ENCODE peak calls at places on chromosomes 12 and 14, in five cellular contexts. D, W, M, F and H are unnamed samples.
A peak's percentile ranks its signal among the peaks of the same experiment; 100 is the strongest.

GRCh38 chr14:69505338-69506240 is 21.1 kb downstream of the PLEKHD1 start:
- DNase-seq in D (peak; percentile 23), W (no peak), M (peak; percentile 43), F (no peak), H (no peak)

GRCh38 chr14:20614038-20614840 is 23.1 kb upstream of the RNASE12 start:
- DNase-seq in D (no peak), W (no peak), M (no peak), F (no peak), H (no peak)

GRCh38 chr14:103108749-103109207 is 14.3 kb downstream of the EXOC3L4 start:
- DNase-seq in D (no peak), W (no peak), M (no peak), F (no peak), H (no peak)

GRCh38 chr12:29155079-29155478 is 6.0 kb downstream of the FAR2 start:
- DNase-seq in D (no peak), W (peak; percentile 40), M (no peak), F (no peak), H (no peak)

GRCh38 chr14:89171168-89171567 is 245.9 kb downstream of the FOXN3 start:
- DNase-seq in D (peak; percentile 26), W (no peak), M (no peak), F (no peak), H (no peak)

GRCh38 chr12:57178213-57178612 is 30.8 kb upstream of the LRP1-AS start:
- DNase-seq in D (no peak), W (no peak), M (no peak), F (no peak), H (no peak)

GRCh38 chr12:84276215-84276614 is 636.4 kb downstream of the SLC6A15 start:
- DNase-seq in D (no peak), W (peak; percentile 7), M (no peak), F (no peak), H (no peak)

GRCh38 chr12:50351120-50352043 is 45.0 kb downstream of the FAM186A start:
- DNase-seq in D (peak; percentile 45), W (no peak), M (no peak), F (no peak), H (no peak)

GRCh38 chr12:24902521-24903304 is 46.2 kb downstream of the BCAT1 start:
- DNase-seq in D (no peak), W (no peak), M (no peak), F (no peak), H (no peak)

GRCh38 chr12:22625671-22626251 is 790 bp downstream of the ETNK1 start:
- DNase-seq in D (peak; percentile 40), W (peak; percentile 59), M (peak; percentile 16), F (no peak), H (no peak)

GRCh38 chr14:61812347-61813100 is 50.3 kb downstream of the SNAPC1 start:
- DNase-seq in D (no peak), W (peak; percentile 87), M (no peak), F (no peak), H (no peak)

GRCh38 chr14:93068721-93069120 is 47.0 kb downstream of the ITPK1 start:
- DNase-seq in D (no peak), W (no peak), M (no peak), F (no peak), H (no peak)

GRCh38 chr12:11553871-11554533 is 95.5 kb upstream of the ETV6 start:
- DNase-seq in D (peak; percentile 34), W (peak; percentile 76), M (peak; percentile 56), F (peak; percentile 29), H (peak; percentile 57)

GRCh38 chr12:19515179-19515578 is 75.9 kb downstream of the AEBP2 start:
- DNase-seq in D (no peak), W (no peak), M (peak; percentile 33), F (no peak), H (no peak)

GRCh38 chr14:21987937-21988336 is 314.3 kb upstream of the OR4E1 start:
- DNase-seq in D (peak; percentile 68), W (peak; percentile 11), M (peak; percentile 45), F (no peak), H (peak; percentile 29)

GRCh38 chr14:99195602-99196309 is 76.2 kb downstream of the BCL11B start:
- DNase-seq in D (no peak), W (no peak), M (no peak), F (no peak), H (no peak)

GRCh38 chr12:78622529-78623221 is 241.9 kb upstream of the SYT1 start:
- DNase-seq in D (no peak), W (no peak), M (no peak), F (no peak), H (no peak)

GRCh38 chr14:50052517-50052916 is 63.9 kb downstream of the VCPKMT start:
- DNase-seq in D (no peak), W (no peak), M (no peak), F (no peak), H (no peak)

GRCh38 chr12:124898200-124898950 is 16.1 kb downstream of the UBC start:
- DNase-seq in D (peak; percentile 63), W (peak; percentile 81), M (no peak), F (peak; percentile 53), H (peak; percentile 88)

GRCh38 chr14:100680439-100681051 is 46.1 kb upstream of the DLK1 start:
- DNase-seq in D (no peak), W (no peak), M (no peak), F (no peak), H (no peak)
- TF ChIP-seq JUND in D (no peak), W (no peak), M (no peak), F (no peak), H (no peak)

GRCh38 chr12:67524861-67525499 is 123.6 kb upstream of the DYRK2 start:
- DNase-seq in D (no peak), W (no peak), M (no peak), F (no peak), H (no peak)
- TF ChIP-seq JUND in D (no peak), W (no peak), M (no peak), F (no peak), H (no peak)

GRCh38 chr14:104925941-104926609 is 1.4 kb downstream of the PLD4 start:
- DNase-seq in D (no peak), W (no peak), M (no peak), F (no peak), H (no peak)

GRCh38 chr14:104926619-104927431 is 2.1 kb downstream of the PLD4 start:
- DNase-seq in D (no peak), W (no peak), M (no peak), F (no peak), H (no peak)

GRCh38 chr14:104928391-104929133 is 3.9 kb downstream of the PLD4 start:
- DNase-seq in D (no peak), W (no peak), M (no peak), F (no peak), H (no peak)

GRCh38 chr14:104927901-104928300 is 3.2 kb downstream of the PLD4 start:
- DNase-seq in D (no peak), W (no peak), M (no peak), F (no peak), H (no peak)

GRCh38 chr14:104927432-104927816 is 2.7 kb downstream of the PLD4 start:
- DNase-seq in D (no peak), W (peak; percentile 36), M (no peak), F (no peak), H (no peak)
- TF ChIP-seq JUND in D (no peak), W (no peak), M (no peak), F (no peak), H (no peak)

DNA sequence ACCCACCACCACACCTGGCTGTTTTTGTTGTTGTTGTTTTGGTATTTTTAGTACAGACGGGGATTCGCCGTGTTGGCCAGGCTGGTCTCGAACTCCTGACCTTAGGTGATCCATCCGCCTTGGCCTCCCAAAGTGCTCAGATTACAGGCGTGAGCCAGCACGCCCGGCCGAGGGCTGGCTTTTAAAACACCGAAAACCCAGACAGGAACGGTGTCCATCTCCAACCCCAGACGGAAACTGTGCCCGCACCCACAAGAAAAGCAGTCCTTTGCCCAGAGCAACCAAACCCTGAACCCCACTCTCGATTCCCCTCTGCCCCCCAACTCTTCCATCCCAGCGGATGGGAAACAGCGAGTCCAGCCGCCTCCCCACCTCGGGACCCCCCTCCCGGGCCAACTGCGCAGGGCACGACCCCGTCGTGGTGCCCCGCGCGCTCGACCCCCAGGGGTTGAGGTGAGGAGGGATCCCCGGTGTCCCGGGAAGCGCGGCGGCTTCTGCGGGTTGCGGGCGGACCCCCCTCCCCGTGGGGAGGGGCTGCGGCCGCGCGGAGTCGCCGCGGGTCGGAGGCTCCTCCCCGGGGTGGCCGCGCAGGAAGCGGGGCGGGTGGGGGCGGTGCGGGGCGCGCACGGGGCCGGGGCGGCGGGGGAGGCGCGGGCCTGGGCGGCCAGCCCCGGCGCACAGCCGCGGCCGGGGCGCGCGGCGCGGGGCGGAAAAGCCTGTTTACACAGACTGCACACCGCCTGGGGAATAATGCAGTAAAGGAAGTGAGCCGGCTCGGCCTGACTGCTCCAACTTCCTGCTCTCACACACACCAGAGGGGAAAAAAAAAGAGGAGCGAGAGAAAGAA is at the start of gene ELK3:
- DNase-seq in D (peak; percentile 50), W (peak; percentile 94), M (no peak), F (no peak), H (peak; percentile 94)
- TF ChIP-seq JUND in D (no peak), W (no peak), M (no peak), F (no peak), H (no peak)

DNA sequence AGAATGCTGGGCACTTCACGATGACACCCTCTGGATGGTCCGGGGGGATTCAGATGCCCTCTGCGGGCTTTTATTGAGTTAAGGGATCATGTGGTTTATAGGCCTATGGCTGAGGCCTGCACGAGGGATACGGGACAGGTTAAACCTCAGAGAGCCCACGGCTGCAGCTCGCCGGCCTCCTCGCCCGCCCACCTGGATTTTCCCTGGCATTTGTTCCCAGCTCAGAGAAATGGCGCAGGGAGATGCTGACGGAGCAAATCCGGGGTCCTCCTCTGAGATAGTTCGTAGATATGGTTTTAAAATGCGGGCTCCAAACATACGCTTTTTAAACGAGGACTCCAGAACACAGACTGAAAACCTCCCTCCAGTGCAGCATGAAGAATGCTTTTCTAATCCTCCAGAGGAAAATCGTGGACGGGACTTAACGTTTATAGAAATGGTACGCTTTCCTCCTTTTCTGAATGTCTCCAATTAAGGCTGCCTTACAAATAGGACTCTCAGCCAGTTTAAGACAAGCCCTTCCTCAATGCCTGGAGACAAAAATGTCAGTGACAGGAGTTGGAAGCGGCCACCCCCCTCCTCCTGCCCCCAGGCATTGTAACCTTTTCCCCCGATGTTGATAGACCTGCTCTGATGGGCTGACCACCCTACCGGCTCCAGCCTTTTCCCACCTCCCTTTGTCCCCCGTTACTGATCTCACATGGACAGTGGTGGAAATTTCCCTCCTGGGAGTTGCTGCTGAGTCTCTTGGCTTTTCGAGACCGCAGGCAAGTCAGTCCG is 16.6 kb downstream of the CCND2 start:
- DNase-seq in D (no peak), W (no peak), M (no peak), F (no peak), H (no peak)
- TF ChIP-seq JUND in D (no peak), W (no peak), M (no peak), F (no peak), H (no peak)